ENCODE peak calls at places on chromosomes 1 and 21, in nine cellular contexts. K is GM03348; E is aorta; Y is hippocampal formation; U is EL; L is ureter; Q is naive thymus-derived CD4-positive, alpha-beta T cell; P is left kidney; G is COR-L47. S is an unnamed sample.

GRCh38 chr21:45465105-45465504 is 60.1 kb downstream of the COL18A1 start:
- DNase-seq in K (no peak), E (peak), Y (no peak), U (no peak), L (no peak), Q (no peak), P (peak), G (no peak), S (no peak)

GRCh38 chr1:62337535-62337784 is 18.2 kb upstream of the KANK4 start:
- DNase-seq in K (no peak), E (no peak), Y (no peak), U (no peak), L (no peak), Q (no peak), P (no peak), G (no peak), S (no peak)

GRCh38 chr1:200737647-200738296 is 921 bp upstream of the CAMSAP2 start:
- DNase-seq in K (no peak), E (no peak), Y (no peak), U (no peak), L (no peak), Q (no peak), P (no peak), G (no peak), S (no peak)

GRCh38 chr1:15141933-15142647 is 11.5 kb upstream of the TMEM51 start:
- DNase-seq in K (peak), E (no peak), Y (no peak), U (peak), L (no peak), Q (no peak), P (no peak), G (peak), S (peak)

GRCh38 chr1:36400825-36401601 is 3.3 kb upstream of the LSM10 start:
- DNase-seq in K (peak), E (peak), Y (peak), U (no peak), L (peak), Q (no peak), P (no peak), G (no peak), S (no peak)

GRCh38 chr1:53075761-53076163 is 13.7 kb downstream of the PODN start:
- DNase-seq in K (no peak), E (peak), Y (no peak), U (no peak), L (no peak), Q (no peak), P (no peak), G (no peak), S (no peak)

GRCh38 chr21:33325222-33326067 is 675 bp downstream of the IFNAR1 start:
- DNase-seq in K (peak), E (peak), Y (peak), U (peak), L (peak), Q (peak), P (peak), G (peak), S (peak)

GRCh38 chr1:65432918-65433317 is 12.4 kb downstream of the LEPR start:
- DNase-seq in K (no peak), E (no peak), Y (no peak), U (no peak), L (no peak), Q (no peak), P (no peak), G (no peak), S (no peak)

GRCh38 chr1:239387304-239388231 is 1.2 kb downstream of the CHRM3 start:
- DNase-seq in K (peak), E (no peak), Y (no peak), U (peak), L (no peak), Q (no peak), P (peak), G (peak), S (no peak)

GRCh38 chr1:9909222-9910046 is 635 bp downstream of the CTNNBIP1 start:
- DNase-seq in K (peak), E (peak), Y (no peak), U (no peak), L (peak), Q (peak), P (peak), G (peak), S (no peak)

GRCh38 chr1:231395051-231395995 is 26.8 kb downstream of the EGLN1 start:
- DNase-seq in K (peak), E (no peak), Y (no peak), U (peak), L (no peak), Q (no peak), P (peak), G (no peak), S (no peak)